ENCODE peak calls at places on chromosome 14, in six cellular contexts. Q is Panc1; Z is GM23248; K is CD4-positive, alpha-beta memory T cell; L is hepatocyte; P is body of pancreas. W is an unnamed sample. For H3K4me1, the result is how much of the 10 kb centered on the place peaks cover.

GRCh38 chr14:38065101-38065762 is 142.5 kb upstream of the SSTR1 start:
- DNase-seq in Z (no peak), Q (no peak), L (no peak), K (peak), P (no peak), W (no peak)

GRCh38 chr14:74913986-74914573 is 9.0 kb downstream of the RPS6KL1 start:
- DNase-seq in K (no peak), Q (peak), Z (peak), P (peak), L (peak), W (no peak)

GRCh38 chr14:72876021-72876709 is 17.7 kb downstream of the DPF3 start:
- DNase-seq in L (no peak), P (no peak), K (no peak), Q (no peak), Z (no peak), W (no peak)

GRCh38 chr14:59305231-59305630 is 116.8 kb downstream of the DAAM1 start:
- DNase-seq in P (no peak), L (no peak), Z (peak), Q (no peak), K (no peak), W (no peak)

GRCh38 chr14:59159169-59159568 is 29.3 kb upstream of the DAAM1 start:
- DNase-seq in Z (no peak), L (no peak), P (no peak), Q (no peak), K (no peak), W (no peak)

GRCh38 chr14:60722836-60723217 is 1.3 kb downstream of the SIX4 start:
- DNase-seq in Q (no peak), P (peak), Z (peak), K (no peak), L (peak), W (no peak)

GRCh38 chr14:35822501-35822900 is 3.6 kb upstream of the BRMS1L start:
- DNase-seq in L (no peak), P (no peak), Q (no peak), K (no peak), Z (no peak), W (no peak)

GRCh38 chr14:75369506-75369905 is 58.3 kb upstream of the JDP2 start:
- DNase-seq in K (no peak), P (no peak), Z (peak), Q (no peak), L (no peak), W (no peak)

GRCh38 chr14:92663049-92663448 is 85.4 kb downstream of the LGMN start:
- DNase-seq in K (no peak), P (no peak), L (no peak), Q (no peak), Z (no peak), W (no peak)

GRCh38 chr14:92668266-92668973 is 80.0 kb downstream of the LGMN start:
- DNase-seq in Q (no peak), Z (no peak), P (no peak), K (no peak), L (no peak), W (no peak)

GRCh38 chr14:92665699-92666110 is 82.7 kb downstream of the LGMN start:
- DNase-seq in P (no peak), L (no peak), Z (no peak), Q (no peak), K (no peak), W (no peak)

GRCh38 chr14:92670177-92670576 is 78.2 kb downstream of the LGMN start:
- DNase-seq in L (no peak), K (no peak), Q (no peak), Z (peak), P (no peak), W (no peak)

DNA sequence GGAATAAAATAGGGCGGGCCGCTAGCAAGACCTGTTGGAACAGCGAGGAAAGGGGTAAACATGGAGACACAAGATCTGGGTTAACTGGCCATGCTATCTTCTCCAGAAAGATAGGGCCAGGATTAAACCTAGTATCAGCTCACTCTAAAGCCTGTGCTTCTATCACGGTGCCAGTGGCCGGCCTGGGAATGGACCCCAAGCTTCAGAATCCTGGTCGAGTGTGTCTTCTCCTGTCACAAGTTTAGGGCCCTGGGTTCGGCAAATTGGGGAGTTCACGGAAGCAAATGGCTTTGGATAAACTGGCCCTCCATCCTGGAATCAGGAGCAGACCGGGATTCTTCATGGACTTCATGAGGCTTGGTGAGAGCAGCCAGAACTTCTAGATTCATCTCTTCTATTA is 82.2 kb downstream of the LGMN start:
- DNase-seq in Q (no peak), L (no peak), Z (no peak), P (no peak), K (no peak), W (no peak)
- H3K27ac ChIP-seq in Q (no peak), L (no peak), Z (no peak), P (peak), K (no peak), W (no peak)

GRCh38 chr14:76715102-76715926 is 46.0 kb upstream of the VASH1 start:
- DNase-seq in K (no peak), P (no peak), Z (peak), L (no peak), Q (no peak), W (no peak)
- H3K4me3 ChIP-seq in K (no peak), P (no peak), Z (no peak), L (no peak), Q (no peak), W (no peak)

DNA sequence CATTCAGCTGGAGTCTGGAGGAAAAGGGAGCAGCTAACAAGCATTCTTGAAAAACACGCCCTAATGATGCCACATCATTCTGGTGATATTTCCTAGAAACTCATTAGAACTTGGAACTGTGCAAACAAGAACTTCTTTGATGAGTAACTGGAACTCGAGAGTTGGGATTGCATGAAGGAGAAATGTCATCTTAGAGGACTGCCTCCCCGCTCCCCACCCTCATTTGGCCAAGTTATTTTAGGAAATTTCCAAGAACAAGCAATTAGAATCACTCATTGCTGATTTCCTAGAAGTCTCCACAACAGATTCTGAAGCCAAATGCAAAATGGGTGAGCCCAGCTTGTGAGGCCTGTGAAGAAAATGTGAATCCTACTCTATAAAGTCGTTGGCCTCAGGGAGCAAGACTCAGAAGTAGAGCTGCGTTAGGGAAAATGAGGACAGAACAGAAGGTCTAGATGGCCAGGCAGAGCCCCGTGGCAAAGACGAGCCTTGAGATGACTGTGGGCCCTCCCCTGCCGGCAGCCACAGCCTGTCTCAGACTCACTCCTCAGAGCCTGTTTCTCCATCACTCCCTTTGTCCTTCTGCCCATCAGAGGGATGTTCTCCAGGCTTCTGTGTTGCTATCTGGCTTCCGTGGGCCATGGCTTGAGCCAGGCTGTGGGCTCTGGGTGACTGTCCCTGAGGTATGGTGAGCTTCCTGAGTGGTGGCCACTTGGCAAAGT is 38.4 kb downstream of the RTL1 start:
- DNase-seq in K (no peak), L (no peak), Q (no peak), P (no peak), Z (peak), W (no peak)
- H3K4me1 ChIP-seq in K (under half), L (under half), Q (under half), P (under half), Z (under half), W (under half)

DNA sequence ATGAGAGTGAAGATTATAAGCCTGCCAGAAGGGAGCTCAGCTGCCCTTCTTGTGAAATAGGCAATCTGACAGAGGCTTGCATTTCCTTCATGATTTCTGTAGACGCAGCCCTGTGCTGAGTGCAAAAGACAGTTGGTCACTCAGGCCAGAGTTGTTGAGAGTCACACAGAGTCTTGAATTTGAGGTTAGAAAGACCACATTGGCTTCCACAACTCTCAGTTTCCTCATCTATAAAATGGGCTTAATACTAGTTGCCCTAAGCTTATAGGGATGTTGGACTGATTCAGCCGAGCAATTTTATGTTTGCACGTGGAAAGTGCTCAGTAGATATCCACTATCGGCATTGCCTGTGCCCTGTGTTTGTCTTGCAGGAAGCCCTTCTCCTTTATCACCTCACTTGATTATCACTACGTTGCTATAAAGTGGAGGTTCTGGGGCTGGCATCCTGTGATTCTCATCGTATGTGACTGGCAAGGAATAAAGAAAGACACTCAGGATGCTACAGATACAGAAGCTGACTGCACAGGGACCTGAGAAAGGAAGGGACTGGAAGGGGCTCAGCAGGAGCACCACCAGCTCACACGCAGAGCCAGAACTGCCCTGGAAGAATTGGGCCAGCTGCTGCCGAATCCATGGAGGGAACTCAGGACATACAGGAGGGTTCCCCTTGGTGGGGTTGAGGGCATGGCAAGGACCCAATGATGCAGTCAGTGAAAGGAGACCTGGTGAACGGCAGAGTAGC is 19.8 kb upstream of the SERPINA4 start:
- DNase-seq in P (no peak), Z (no peak), Q (no peak), L (no peak), K (no peak), W (no peak)
- H3K27ac ChIP-seq in P (no peak), Z (no peak), Q (no peak), L (no peak), K (no peak), W (no peak)

DNA sequence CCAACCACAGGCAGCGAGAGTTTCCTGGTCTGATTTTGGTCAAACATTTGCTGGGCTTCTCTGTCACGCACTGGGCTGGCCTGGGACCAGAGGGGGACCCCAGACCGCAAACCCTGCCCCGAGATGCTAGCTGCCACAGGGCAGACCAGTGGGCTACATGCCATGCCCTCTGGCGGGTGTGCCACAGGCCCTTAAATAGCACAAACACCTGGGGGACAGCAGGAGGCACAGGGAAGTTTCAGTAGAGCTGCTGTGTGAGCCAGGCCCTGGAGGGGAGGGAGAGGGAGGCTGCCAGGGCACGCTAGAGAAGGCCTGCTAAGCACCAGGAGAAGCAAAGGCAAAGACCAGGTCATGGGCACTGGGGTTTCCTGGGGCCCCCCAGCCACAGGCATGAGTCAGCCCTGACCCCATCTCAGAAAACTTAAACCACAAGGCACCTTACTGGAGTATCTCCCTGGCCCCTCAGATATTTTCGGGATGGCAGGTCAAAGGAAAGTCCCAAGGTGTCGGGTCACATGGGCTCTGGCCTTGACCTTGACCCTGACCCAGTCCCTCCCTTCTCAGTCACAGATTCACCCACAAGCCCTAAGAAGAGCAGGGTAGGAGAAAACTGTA is 29.2 kb downstream of the ITPK1 start:
- DNase-seq in K (no peak), Z (no peak), P (no peak), L (no peak), Q (no peak), W (no peak)
- H3K4me3 ChIP-seq in K (no peak), Z (no peak), P (no peak), L (no peak), Q (no peak), W (no peak)

GRCh38 chr14:68788275-68789001 is 4.4 kb downstream of the ZFP36L1 start:
- DNase-seq in L (peak), Q (no peak), P (no peak), K (no peak), Z (peak), W (no peak)

GRCh38 chr14:68787235-68787727 is 5.6 kb downstream of the ZFP36L1 start:
- DNase-seq in Z (peak), K (peak), Q (no peak), P (peak), L (peak), W (no peak)

GRCh38 chr14:68790656-68791077 is 2.2 kb downstream of the ZFP36L1 start:
- DNase-seq in P (no peak), L (no peak), K (peak), Q (no peak), Z (no peak), W (no peak)

GRCh38 chr14:68789798-68790655 is 2.8 kb downstream of the ZFP36L1 start:
- DNase-seq in K (no peak), Q (no peak), L (peak), P (peak), Z (peak), W (no peak)

GRCh38 chr14:68789002-68789797 is 3.7 kb downstream of the ZFP36L1 start:
- DNase-seq in Q (no peak), Z (peak), K (peak), L (peak), P (peak), W (no peak)
- H3K4me1 ChIP-seq in Q (under half), Z (under half), K (half or more), L (under half), P (under half), W (under half)

GRCh38 chr14:22565391-22565945 is 23.6 kb downstream of the DAD1 start:
- DNase-seq in Z (no peak), K (no peak), L (no peak), P (no peak), Q (no peak), W (no peak)
- H3K27ac ChIP-seq in Z (no peak), K (peak), L (peak), P (no peak), Q (no peak), W (no peak)

GRCh38 chr14:52694761-52695480 is 437 bp downstream of the ERO1A start:
- DNase-seq in P (peak), L (peak), Z (peak), Q (no peak), K (peak), W (no peak)
- H3K4me3 ChIP-seq in P (peak), L (peak), Z (peak), Q (peak), K (peak), W (peak)